ENCODE peak calls at places on chromosome 4, in nine cellular contexts. One of them, this sample, is unnamed.

GRCh38 chr4:139214039-139214534 is 37.1 kb upstream of the ELF2 start:
- DNase-seq in HL-60: peak
- DNase-seq in HepG2: peak
- DNase-seq in SK-N-SH: no peak
- DNase-seq in K562: peak
- DNase-seq in HCT116: no peak
- DNase-seq in A549: no peak
- DNase-seq in GM23338: peak
- DNase-seq in GM12878: peak
- DNase-seq in this sample: no peak

GRCh38 chr4:83234902-83235644 is 49.5 kb downstream of the COQ2 start:
- DNase-seq in HL-60: no peak
- DNase-seq in HepG2: no peak
- DNase-seq in SK-N-SH: no peak
- DNase-seq in K562: no peak
- DNase-seq in HCT116: no peak
- DNase-seq in A549: no peak
- DNase-seq in GM23338: no peak
- DNase-seq in GM12878: no peak
- DNase-seq in this sample: no peak

GRCh38 chr4:26557164-26557563 is 26.7 kb upstream of the TBC1D19 start:
- DNase-seq in HL-60: no peak
- DNase-seq in HepG2: no peak
- DNase-seq in SK-N-SH: peak
- DNase-seq in K562: no peak
- DNase-seq in HCT116: no peak
- DNase-seq in A549: no peak
- DNase-seq in GM23338: no peak
- DNase-seq in GM12878: no peak
- DNase-seq in this sample: no peak

GRCh38 chr4:23614284-23614892 is 275.5 kb downstream of the PPARGC1A start:
- DNase-seq in HL-60: peak
- DNase-seq in HepG2: peak
- DNase-seq in SK-N-SH: peak
- DNase-seq in K562: peak
- DNase-seq in HCT116: no peak
- DNase-seq in A549: peak
- DNase-seq in GM23338: peak
- DNase-seq in GM12878: no peak
- DNase-seq in this sample: no peak

GRCh38 chr4:10381146-10381545 is 76.1 kb downstream of the ZNF518B start:
- DNase-seq in HL-60: no peak
- DNase-seq in HepG2: no peak
- DNase-seq in SK-N-SH: no peak
- DNase-seq in K562: no peak
- DNase-seq in HCT116: no peak
- DNase-seq in A549: no peak
- DNase-seq in GM23338: no peak
- DNase-seq in GM12878: no peak
- DNase-seq in this sample: no peak

GRCh38 chr4:2042207-2042946 is 16.8 kb upstream of the NAT8L start:
- DNase-seq in HL-60: no peak
- DNase-seq in HepG2: no peak
- DNase-seq in SK-N-SH: peak
- DNase-seq in K562: peak
- DNase-seq in HCT116: no peak
- DNase-seq in A549: no peak
- DNase-seq in GM23338: no peak
- DNase-seq in GM12878: no peak
- DNase-seq in this sample: no peak

GRCh38 chr4:112002301-112002700 is 143.0 kb upstream of the FAM241A start:
- DNase-seq in HL-60: no peak
- DNase-seq in HepG2: no peak
- DNase-seq in SK-N-SH: no peak
- DNase-seq in K562: no peak
- DNase-seq in HCT116: no peak
- DNase-seq in A549: no peak
- DNase-seq in GM23338: no peak
- DNase-seq in GM12878: no peak
- DNase-seq in this sample: no peak

GRCh38 chr4:187276786-187277408 is 553.2 kb upstream of the FAT1 start:
- DNase-seq in HL-60: no peak
- DNase-seq in HepG2: no peak
- DNase-seq in SK-N-SH: no peak
- DNase-seq in K562: no peak
- DNase-seq in HCT116: no peak
- DNase-seq in A549: no peak
- DNase-seq in GM23338: no peak
- DNase-seq in GM12878: no peak
- DNase-seq in this sample: no peak

GRCh38 chr4:156778606-156779005 is 193.0 kb downstream of the PDGFC start:
- DNase-seq in HL-60: no peak
- DNase-seq in HepG2: peak
- DNase-seq in SK-N-SH: no peak
- DNase-seq in K562: no peak
- DNase-seq in HCT116: no peak
- DNase-seq in A549: no peak
- DNase-seq in GM23338: no peak
- DNase-seq in GM12878: no peak
- DNase-seq in this sample: no peak

GRCh38 chr4:71396382-71396781 is 57.6 kb downstream of the SLC4A4 start:
- DNase-seq in HL-60: no peak
- DNase-seq in HepG2: no peak
- DNase-seq in SK-N-SH: no peak
- DNase-seq in K562: no peak
- DNase-seq in HCT116: no peak
- DNase-seq in A549: no peak
- DNase-seq in GM23338: no peak
- DNase-seq in GM12878: no peak
- DNase-seq in this sample: no peak

GRCh38 chr4:7042697-7043464 is at the start of gene TADA2B:
- DNase-seq in HL-60: peak
- DNase-seq in HepG2: peak
- DNase-seq in SK-N-SH: peak
- DNase-seq in K562: peak
- DNase-seq in HCT116: peak
- DNase-seq in A549: peak
- DNase-seq in GM23338: peak
- DNase-seq in GM12878: peak
- DNase-seq in this sample: peak

GRCh38 chr4:89283226-89283974 is 24.2 kb downstream of the GPRIN3 start:
- DNase-seq in HL-60: no peak
- DNase-seq in HepG2: peak
- DNase-seq in SK-N-SH: no peak
- DNase-seq in K562: no peak
- DNase-seq in HCT116: no peak
- DNase-seq in A549: no peak
- DNase-seq in GM23338: no peak
- DNase-seq in GM12878: no peak
- DNase-seq in this sample: no peak

GRCh38 chr4:153780876-153781275 is 8.0 kb downstream of the SFRP2 start:
- DNase-seq in HL-60: no peak
- DNase-seq in HepG2: no peak
- DNase-seq in SK-N-SH: no peak
- DNase-seq in K562: no peak
- DNase-seq in HCT116: no peak
- DNase-seq in A549: no peak
- DNase-seq in GM23338: no peak
- DNase-seq in GM12878: peak
- DNase-seq in this sample: no peak

GRCh38 chr4:4471195-4471594 is 70.7 kb downstream of the STX18 start:
- DNase-seq in HL-60: no peak
- DNase-seq in HepG2: no peak
- DNase-seq in SK-N-SH: no peak
- DNase-seq in K562: no peak
- DNase-seq in HCT116: no peak
- DNase-seq in A549: no peak
- DNase-seq in GM23338: no peak
- DNase-seq in GM12878: no peak
- DNase-seq in this sample: no peak

GRCh38 chr4:60683357-60683756 is 516.8 kb upstream of the ADGRL3 start:
- DNase-seq in HL-60: no peak
- DNase-seq in HepG2: no peak
- DNase-seq in SK-N-SH: no peak
- DNase-seq in K562: no peak
- DNase-seq in HCT116: no peak
- DNase-seq in A549: no peak
- DNase-seq in GM23338: no peak
- DNase-seq in GM12878: no peak
- DNase-seq in this sample: no peak

GRCh38 chr4:142404191-142404611 is 441.9 kb downstream of the INPP4B start:
- DNase-seq in HL-60: no peak
- DNase-seq in HepG2: no peak
- DNase-seq in SK-N-SH: no peak
- DNase-seq in K562: no peak
- DNase-seq in HCT116: peak
- DNase-seq in A549: peak
- DNase-seq in GM23338: no peak
- DNase-seq in GM12878: no peak
- DNase-seq in this sample: no peak

GRCh38 chr4:186717556-186717955 is 6.1 kb downstream of the FAT1 start:
- DNase-seq in HL-60: no peak
- DNase-seq in HepG2: no peak
- DNase-seq in SK-N-SH: no peak
- DNase-seq in K562: no peak
- DNase-seq in HCT116: no peak
- DNase-seq in A549: no peak
- DNase-seq in GM23338: no peak
- DNase-seq in GM12878: no peak
- DNase-seq in this sample: no peak

GRCh38 chr4:39565925-39566630 is 38.8 kb upstream of the UGDH start:
- DNase-seq in HL-60: no peak
- DNase-seq in HepG2: no peak
- DNase-seq in SK-N-SH: no peak
- DNase-seq in K562: no peak
- DNase-seq in HCT116: no peak
- DNase-seq in A549: peak
- DNase-seq in GM23338: no peak
- DNase-seq in GM12878: no peak
- DNase-seq in this sample: no peak

GRCh38 chr4:188767496-188767895 is 628.3 kb downstream of the TRIML1 start:
- DNase-seq in HL-60: no peak
- DNase-seq in HepG2: no peak
- DNase-seq in SK-N-SH: no peak
- DNase-seq in K562: no peak
- DNase-seq in HCT116: no peak
- DNase-seq in A549: no peak
- DNase-seq in GM23338: no peak
- DNase-seq in GM12878: no peak
- DNase-seq in this sample: no peak

GRCh38 chr4:140116442-140117104 is 37.4 kb downstream of the MAML3 start:
- DNase-seq in HL-60: no peak
- DNase-seq in HepG2: no peak
- DNase-seq in SK-N-SH: peak
- DNase-seq in K562: no peak
- DNase-seq in HCT116: no peak
- DNase-seq in A549: no peak
- DNase-seq in GM23338: peak
- DNase-seq in GM12878: no peak
- DNase-seq in this sample: no peak

GRCh38 chr4:174332741-174333493 is 49.2 kb downstream of the CEP44 start:
- DNase-seq in HL-60: no peak
- DNase-seq in HepG2: no peak
- DNase-seq in SK-N-SH: no peak
- DNase-seq in K562: no peak
- DNase-seq in HCT116: no peak
- DNase-seq in A549: no peak
- DNase-seq in GM23338: no peak
- DNase-seq in GM12878: no peak
- DNase-seq in this sample: no peak
- TF ChIP-seq REST in HL-60: no peak
- TF ChIP-seq REST in HepG2: no peak
- TF ChIP-seq REST in SK-N-SH: no peak
- TF ChIP-seq REST in K562: no peak
- TF ChIP-seq REST in HCT116: no peak
- TF ChIP-seq REST in A549: no peak
- TF ChIP-seq REST in GM23338: no peak
- TF ChIP-seq REST in GM12878: no peak
- TF ChIP-seq REST in this sample: no peak

GRCh38 chr4:185654965-185655554 is 119.8 kb upstream of the PDLIM3 start:
- DNase-seq in HL-60: no peak
- DNase-seq in HepG2: no peak
- DNase-seq in SK-N-SH: no peak
- DNase-seq in K562: no peak
- DNase-seq in HCT116: no peak
- DNase-seq in A549: no peak
- DNase-seq in GM23338: no peak
- DNase-seq in GM12878: no peak
- DNase-seq in this sample: no peak
- H3K27ac ChIP-seq in HL-60: no peak
- H3K27ac ChIP-seq in HepG2: no peak
- H3K27ac ChIP-seq in SK-N-SH: no peak
- H3K27ac ChIP-seq in K562: no peak
- H3K27ac ChIP-seq in HCT116: no peak
- H3K27ac ChIP-seq in A549: no peak
- H3K27ac ChIP-seq in GM23338: peak
- H3K27ac ChIP-seq in GM12878: no peak
- H3K27ac ChIP-seq in this sample: no peak

GRCh38 chr4:15920723-15921591 is 17.6 kb downstream of the FGFBP1 start:
- DNase-seq in HL-60: no peak
- DNase-seq in HepG2: no peak
- DNase-seq in SK-N-SH: no peak
- DNase-seq in K562: no peak
- DNase-seq in HCT116: peak
- DNase-seq in A549: peak
- DNase-seq in GM23338: no peak
- DNase-seq in GM12878: no peak
- DNase-seq in this sample: peak
- TF ChIP-seq REST in HL-60: no peak
- TF ChIP-seq REST in HepG2: no peak
- TF ChIP-seq REST in SK-N-SH: peak
- TF ChIP-seq REST in K562: no peak
- TF ChIP-seq REST in HCT116: no peak
- TF ChIP-seq REST in A549: no peak
- TF ChIP-seq REST in GM23338: no peak
- TF ChIP-seq REST in GM12878: no peak
- TF ChIP-seq REST in this sample: no peak

GRCh38 chr4:105128208-105128607 is 18.5 kb upstream of the TET2 start:
- DNase-seq in HL-60: no peak
- DNase-seq in HepG2: no peak
- DNase-seq in SK-N-SH: no peak
- DNase-seq in K562: no peak
- DNase-seq in HCT116: no peak
- DNase-seq in A549: no peak
- DNase-seq in GM23338: no peak
- DNase-seq in GM12878: no peak
- DNase-seq in this sample: no peak
- H3K27ac ChIP-seq in HL-60: no peak
- H3K27ac ChIP-seq in HepG2: no peak
- H3K27ac ChIP-seq in SK-N-SH: no peak
- H3K27ac ChIP-seq in K562: no peak
- H3K27ac ChIP-seq in HCT116: no peak
- H3K27ac ChIP-seq in A549: no peak
- H3K27ac ChIP-seq in GM23338: no peak
- H3K27ac ChIP-seq in GM12878: no peak
- H3K27ac ChIP-seq in this sample: no peak

GRCh38 chr4:8162625-8163024 is 4.0 kb upstream of the ABLIM2 start:
- DNase-seq in HL-60: no peak
- DNase-seq in HepG2: no peak
- DNase-seq in SK-N-SH: no peak
- DNase-seq in K562: no peak
- DNase-seq in HCT116: no peak
- DNase-seq in A549: no peak
- DNase-seq in GM23338: no peak
- DNase-seq in GM12878: no peak
- DNase-seq in this sample: no peak
- TF ChIP-seq REST in HL-60: no peak
- TF ChIP-seq REST in HepG2: no peak
- TF ChIP-seq REST in SK-N-SH: no peak
- TF ChIP-seq REST in K562: no peak
- TF ChIP-seq REST in HCT116: no peak
- TF ChIP-seq REST in A549: no peak
- TF ChIP-seq REST in GM23338: no peak
- TF ChIP-seq REST in GM12878: no peak
- TF ChIP-seq REST in this sample: no peak

This sample was measured in Panc1.